ENCODE peak calls at places on chromosomes 6 and 20, in seven cellular contexts. M is neural crest cell, G is prostate gland, K is mucosa of descending colon, B is heart left ventricle, C is AG10803, H is Peyer's patch. T is an unnamed sample.

GRCh38 chr20:61404311-61404710 is 152.2 kb downstream of the CDH4 start:
- DNase-seq in M (no peak), G (no peak), K (no peak), B (no peak), C (no peak), H (no peak), T (no peak)

GRCh38 chr20:43262341-43262740 is 72.6 kb upstream of the PTPRT start:
- DNase-seq in M (no peak), G (no peak), K (no peak), B (no peak), C (no peak), H (no peak), T (no peak)

GRCh38 chr20:49262444-49262843 is 15.4 kb downstream of the ZNFX1 start:
- DNase-seq in M (no peak), G (no peak), K (no peak), B (no peak), C (no peak), H (no peak), T (no peak)

GRCh38 chr6:108168501-108168979 is 2.7 kb downstream of the NR2E1 start:
- DNase-seq in M (no peak), G (no peak), K (peak; percentile 51), B (no peak), C (peak; percentile 8), H (no peak), T (no peak)

GRCh38 chr20:23636182-23636907 is 1.4 kb downstream of the CST3 start:
- DNase-seq in M (no peak), G (no peak), K (no peak), B (no peak), C (no peak), H (no peak), T (no peak)

GRCh38 chr20:64171211-64171610 is 7.0 kb downstream of the MYT1 start:
- DNase-seq in M (no peak), G (no peak), K (no peak), B (no peak), C (no peak), H (no peak), T (no peak)

GRCh38 chr20:2140561-2140960 is 38.9 kb downstream of the STK35 start:
- DNase-seq in M (no peak), G (no peak), K (no peak), B (peak; percentile 80), C (peak; percentile 64), H (no peak), T (no peak)

GRCh38 chr20:50510706-50511401 is 671 bp downstream of the PTPN1 start:
- DNase-seq in M (no peak), G (no peak), K (peak; percentile 61), B (peak; percentile 24), C (no peak), H (peak; percentile 39), T (no peak)

GRCh38 chr20:23641936-23642751 is 4.4 kb upstream of the CST3 start:
- DNase-seq in M (no peak), G (no peak), K (no peak), B (no peak), C (peak; percentile 85), H (no peak), T (peak; percentile 91)

GRCh38 chr6:13716225-13716954 is 4.8 kb upstream of the RANBP9 start:
- DNase-seq in M (no peak), G (no peak), K (no peak), B (no peak), C (no peak), H (no peak), T (no peak)

GRCh38 chr6:35691027-35691824 is 2.5 kb upstream of the FKBP5 start:
- DNase-seq in M (no peak), G (peak; percentile 92), K (peak; percentile 43), B (peak; percentile 56), C (peak; percentile 80), H (peak; percentile 27), T (no peak)

GRCh38 chr6:161128680-161129196 is 137.2 kb downstream of the MAP3K4 start:
- DNase-seq in M (no peak), G (no peak), K (no peak), B (no peak), C (no peak), H (no peak), T (no peak)

GRCh38 chr20:49905415-49906091 is 9.8 kb downstream of the SPATA2 start:
- DNase-seq in M (no peak), G (no peak), K (peak; percentile 33), B (no peak), C (no peak), H (no peak), T (no peak)

GRCh38 chr6:136547336-136547735 is 2.9 kb downstream of the MAP7 start:
- DNase-seq in M (no peak), G (no peak), K (no peak), B (no peak), C (peak; percentile 61), H (no peak), T (no peak)

GRCh38 chr20:37259865-37260264 is 1.7 kb downstream of the GHRH start:
- DNase-seq in M (no peak), G (no peak), K (no peak), B (no peak), C (no peak), H (no peak), T (no peak)

GRCh38 chr20:37257530-37257929 is 4.1 kb downstream of the GHRH start:
- DNase-seq in M (no peak), G (no peak), K (no peak), B (no peak), C (no peak), H (no peak), T (no peak)

GRCh38 chr20:37259031-37259430 is 2.6 kb downstream of the GHRH start:
- DNase-seq in M (no peak), G (no peak), K (no peak), B (no peak), C (no peak), H (no peak), T (no peak)

GRCh38 chr20:37256286-37256685 is 5.3 kb downstream of the GHRH start:
- DNase-seq in M (no peak), G (no peak), K (no peak), B (no peak), C (no peak), H (no peak), T (no peak)

GRCh38 chr20:37257993-37258392 is 3.6 kb downstream of the GHRH start:
- DNase-seq in M (no peak), G (no peak), K (no peak), B (no peak), C (no peak), H (no peak), T (no peak)
- TF ChIP-seq CTCF in M (no peak), G (no peak), K (no peak), B (no peak), C (no peak), H (no peak), T (no peak)

GRCh38 chr6:39091163-39091562 is 23.8 kb downstream of the SAYSD1 start:
- DNase-seq in M (no peak), G (no peak), K (no peak), B (no peak), C (no peak), H (no peak), T (no peak)

GRCh38 chr6:39095578-39095977 is 19.4 kb downstream of the SAYSD1 start:
- DNase-seq in M (no peak), G (no peak), K (no peak), B (no peak), C (no peak), H (no peak), T (no peak)

GRCh38 chr6:39090036-39090435 is 24.9 kb downstream of the SAYSD1 start:
- DNase-seq in M (no peak), G (no peak), K (no peak), B (no peak), C (no peak), H (no peak), T (no peak)

GRCh38 chr6:39093167-39093708 is 21.7 kb downstream of the SAYSD1 start:
- DNase-seq in M (no peak), G (no peak), K (no peak), B (no peak), C (no peak), H (no peak), T (no peak)

DNA sequence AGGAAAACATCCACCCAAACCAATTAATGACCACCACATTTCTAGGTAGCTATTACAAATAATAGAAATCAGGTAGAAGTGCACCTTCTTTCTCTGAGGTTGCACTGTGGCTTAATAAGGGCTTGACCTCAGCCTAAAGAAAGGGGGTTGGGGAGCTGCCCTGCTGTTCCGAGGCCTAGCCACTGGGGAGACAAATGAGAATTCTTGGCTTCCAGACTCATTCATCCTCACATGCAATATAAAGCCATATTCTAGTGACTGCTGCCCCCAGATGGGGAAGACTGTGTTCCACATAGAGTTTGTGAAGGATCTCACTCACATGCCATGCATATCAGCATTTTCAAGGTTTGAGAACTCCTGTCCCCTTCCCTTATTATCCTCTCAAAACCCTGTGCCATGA is 22.9 kb downstream of the SAYSD1 start:
- DNase-seq in M (no peak), G (no peak), K (no peak), B (no peak), C (no peak), H (no peak), T (no peak)
- TF ChIP-seq CTCF in M (no peak), G (no peak), K (no peak), B (peak; percentile 20), C (no peak), H (no peak), T (peak; percentile 5)

DNA sequence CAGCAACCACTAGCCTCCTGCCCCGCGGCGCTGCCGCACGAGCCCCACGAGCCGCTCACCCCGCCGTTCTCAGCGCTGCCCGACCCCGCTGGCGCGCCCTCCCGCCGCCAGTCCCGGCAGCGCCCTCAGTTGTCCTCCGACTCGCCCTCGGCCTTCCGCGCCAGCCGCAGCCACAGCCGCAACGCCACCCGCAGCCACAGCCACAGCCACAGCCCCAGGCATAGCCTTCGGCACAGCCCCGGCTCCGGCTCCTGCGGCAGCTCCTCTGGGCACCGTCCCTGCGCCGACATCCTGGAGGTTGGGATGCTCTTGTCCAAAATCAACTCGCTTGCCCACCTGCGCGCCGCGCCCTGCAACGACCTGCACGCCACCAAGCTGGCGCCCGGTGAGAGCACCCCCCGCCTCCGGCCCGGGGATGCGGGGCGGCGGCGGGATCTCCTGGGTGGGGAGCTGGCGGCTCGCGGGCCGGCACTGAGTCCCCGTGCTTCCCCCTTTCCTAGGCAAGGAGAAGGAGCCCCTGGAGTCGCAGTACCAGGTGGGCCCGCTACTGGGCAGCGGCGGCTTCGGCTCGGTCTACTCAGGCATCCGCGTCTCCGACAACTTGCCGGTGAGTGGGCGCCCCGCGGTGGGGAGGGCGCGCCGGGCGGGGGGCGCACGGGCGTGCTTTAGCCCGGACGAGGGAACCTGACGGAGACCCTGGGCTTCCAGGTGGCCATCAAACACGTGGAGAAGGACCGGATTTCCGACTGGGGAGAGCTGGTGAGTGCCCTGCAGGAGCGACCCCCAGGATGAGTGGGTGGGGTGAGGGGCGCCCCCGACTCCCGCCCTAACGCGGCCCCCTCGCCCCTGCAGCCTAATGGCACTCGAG is 555 bp downstream of the PIM1 start:
- DNase-seq in M (peak; percentile 44), G (peak; percentile 31), K (no peak), B (peak; percentile 42), C (peak; percentile 42), H (peak; percentile 68), T (no peak)
- TF ChIP-seq CTCF in M (peak; percentile 45), G (no peak), K (peak; percentile 9), B (peak; percentile 27), C (peak; percentile 18), H (peak; percentile 12), T (peak; percentile 4)

DNA sequence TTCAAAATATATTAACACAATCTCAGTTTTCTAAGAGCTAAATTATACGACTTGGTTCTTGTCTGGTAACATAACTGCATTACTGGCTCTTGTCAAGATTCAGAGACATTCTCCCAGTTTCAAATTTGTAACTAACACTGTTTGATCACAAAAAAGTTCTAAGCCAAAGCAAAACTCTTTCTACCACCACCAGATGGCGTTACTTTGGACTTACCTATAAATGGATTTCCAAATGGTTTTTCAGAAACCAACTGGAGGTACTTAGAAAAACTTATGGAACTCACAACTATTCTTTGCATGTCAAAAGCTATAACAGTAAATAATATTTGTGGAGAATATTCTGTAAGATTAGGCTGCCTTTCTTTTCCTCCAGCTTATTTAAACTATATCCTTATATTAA is 34.2 kb upstream of the GFRAL start:
- DNase-seq in M (no peak), G (no peak), K (no peak), B (no peak), C (no peak), H (no peak), T (no peak)
- TF ChIP-seq CTCF in M (peak; percentile 58), G (no peak), K (no peak), B (no peak), C (peak; percentile 24), H (peak; percentile 7), T (peak; percentile 52)

T was measured in epithelial cell of proximal tubule.